ENCODE peak calls at places on chromosomes 7 and 10, in nine cellular contexts. P is CD8-positive, alpha-beta T cell; D is mammary epithelial cell; H is right cardiac atrium; B is IMR-90; M is uterus; F is A673; L is HCT116; X is substantia nigra. Y is an unnamed sample.
A peak's percentile ranks its signal among the peaks of the same experiment; 100 is the strongest.

GRCh38 chr10:89114846-89115625 is 92.1 kb downstream of the CH25H start:
- DNase-seq in P (no peak), L (no peak), M (no peak), X (no peak), F (no peak), H (no peak), B (no peak), D (no peak), Y (no peak)

GRCh38 chr7:157409149-157409752 is 72.4 kb downstream of the DNAJB6 start:
- DNase-seq in F (peak; percentile 49), P (no peak), D (no peak), L (no peak), X (no peak), B (no peak), H (peak; percentile 27), M (no peak), Y (no peak)

GRCh38 chr10:78058562-78058961 is 24.9 kb downstream of the RPS24 start:
- DNase-seq in D (no peak), L (no peak), F (no peak), B (no peak), X (no peak), H (no peak), M (no peak), P (no peak), Y (no peak)

GRCh38 chr10:79942261-79943185 is 6.4 kb downstream of the SFTPD start:
- DNase-seq in L (no peak), B (no peak), X (no peak), P (no peak), M (no peak), D (no peak), H (no peak), F (no peak), Y (no peak)

GRCh38 chr10:43282881-43283280 is 16.0 kb upstream of the RASGEF1A start:
- DNase-seq in X (no peak), M (no peak), F (peak; percentile 42), H (no peak), B (no peak), L (no peak), D (peak; percentile 33), P (no peak), Y (no peak)

GRCh38 chr10:61400524-61400923 is 52.7 kb downstream of the TMEM26 start:
- DNase-seq in H (no peak), F (no peak), B (no peak), L (no peak), P (no peak), X (no peak), D (no peak), M (no peak), Y (no peak)

GRCh38 chr10:42836771-42837468 is 54.3 kb downstream of the BMS1 start:
- DNase-seq in P (no peak), X (no peak), H (no peak), D (peak; percentile 32), F (peak; percentile 24), M (no peak), B (peak; percentile 17), L (no peak), Y (no peak)

GRCh38 chr7:30690011-30690410 is 7.8 kb upstream of the CRHR2 start:
- DNase-seq in B (no peak), L (no peak), F (no peak), X (no peak), P (no peak), M (no peak), H (no peak), D (no peak), Y (no peak)

GRCh38 chr10:23412223-23412622 is 26.7 kb upstream of the OTUD1 start:
- DNase-seq in B (peak; percentile 48), H (no peak), F (peak; percentile 26), L (no peak), P (no peak), M (no peak), D (peak; percentile 28), X (no peak), Y (no peak)

GRCh38 chr7:142445019-142445686 is 187.3 kb upstream of the PRSS58 start:
- DNase-seq in F (peak; percentile 13), H (no peak), L (peak; percentile 12), M (no peak), X (no peak), B (no peak), D (no peak), P (no peak), Y (peak; percentile 32)

GRCh38 chr7:33093266-33093665 is 15.9 kb downstream of the RP9 start:
- DNase-seq in H (no peak), P (no peak), M (no peak), D (no peak), F (no peak), X (no peak), L (no peak), B (no peak), Y (no peak)

GRCh38 chr7:45923290-45923689 is 2.2 kb upstream of the IGFBP3 start:
- DNase-seq in X (peak; percentile 57), B (peak; percentile 72), D (peak; percentile 58), M (peak; percentile 84), L (no peak), P (no peak), H (peak; percentile 92), F (peak; percentile 72), Y (peak; percentile 24)

GRCh38 chr10:80662429-80663211 is 124.9 kb downstream of the SH2D4B start:
- DNase-seq in H (peak; percentile 91), B (peak; percentile 71), D (peak; percentile 65), F (peak; percentile 88), M (peak; percentile 80), P (peak; percentile 45), X (peak; percentile 75), L (peak; percentile 61), Y (peak; percentile 56)

GRCh38 chr10:88472540-88472939 is 110.6 kb downstream of the RNLS start:
- DNase-seq in X (no peak), L (no peak), D (peak; percentile 42), M (no peak), P (no peak), F (no peak), B (peak; percentile 19), H (no peak), Y (no peak)

DNA sequence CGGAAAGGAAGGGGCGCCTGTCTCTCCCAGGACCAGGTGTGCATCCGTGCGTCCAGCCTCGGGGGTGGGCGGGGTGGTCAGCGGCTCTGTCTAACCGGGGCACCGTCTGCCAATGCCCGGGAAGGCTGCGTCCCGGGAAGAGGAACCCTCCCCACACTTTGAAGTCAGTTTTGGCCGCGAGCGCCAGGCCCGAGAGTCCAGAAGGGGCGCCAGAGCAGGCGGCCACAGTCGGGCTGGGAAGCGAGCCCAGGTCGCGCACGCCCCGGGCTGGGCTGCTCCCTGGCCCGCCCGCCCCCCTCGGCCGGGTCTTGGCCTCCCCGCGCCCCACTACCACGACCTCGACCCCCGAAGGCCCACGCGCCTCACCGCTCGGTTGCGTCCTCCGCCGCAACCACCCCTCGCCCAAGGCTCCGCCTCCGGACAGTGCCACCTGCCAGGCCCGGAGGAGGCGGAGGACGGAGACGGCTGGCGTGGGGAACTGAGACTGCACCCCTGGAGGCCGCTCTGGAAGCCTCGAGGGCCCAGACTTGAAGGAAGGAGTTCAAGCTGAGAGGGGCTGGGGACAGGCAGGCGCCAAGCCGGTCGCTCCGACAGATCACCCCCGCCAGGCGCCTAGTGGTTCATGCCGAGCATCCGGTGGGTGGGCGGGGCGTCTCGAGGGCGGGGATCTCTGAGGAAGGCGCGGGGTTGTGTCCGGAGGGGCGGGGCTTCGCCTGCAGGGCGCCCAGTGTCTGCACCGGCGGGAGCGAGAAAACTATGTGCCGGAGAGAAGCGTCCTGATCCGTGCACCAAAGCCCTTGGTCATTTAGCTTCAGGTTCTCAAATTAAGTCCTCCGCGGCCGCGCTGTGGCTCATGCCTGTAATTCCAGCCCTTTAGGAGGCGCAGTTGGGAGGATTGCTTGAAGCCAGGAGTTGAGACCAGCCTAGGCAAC is at the start of gene BRAT1:
- DNase-seq in X (peak; percentile 94), P (peak; percentile 90), D (peak; percentile 88), F (peak; percentile 97), M (peak; percentile 95), L (peak; percentile 89), H (peak; percentile 99), B (peak; percentile 90), Y (peak; percentile 95)
- H3K27ac ChIP-seq in X (peak within 1 kb of the TSS; percentile 100), P (peak within 1 kb of the TSS; percentile 98), D (peak within 1 kb of the TSS; percentile 97), F (peak within 1 kb of the TSS; percentile 100), M (peak within 1 kb of the TSS; percentile 98), L (peak within 1 kb of the TSS; percentile 100), H (peak within 1 kb of the TSS; percentile 96), B (peak within 1 kb of the TSS; percentile 99), Y (peak within 1 kb of the TSS; percentile 88)

GRCh38 chr10:119737827-119738226 is 12.0 kb downstream of the INPP5F start:
- DNase-seq in L (peak; percentile 86), B (peak; percentile 88), P (no peak), H (no peak), X (no peak), D (peak; percentile 84), M (no peak), F (peak; percentile 95), Y (no peak)
- H3K27ac ChIP-seq in L (peak overlapping the region; percentile 53), B (peak overlapping the region; percentile 13), P (no peak overlapping the region), H (no peak overlapping the region), X (no peak overlapping the region), D (peak overlapping the region; percentile 79), M (peak overlapping the region; percentile 74), F (peak overlapping the region; percentile 76), Y (no peak overlapping the region)

GRCh38 chr10:11208908-11209809 is 191.5 kb downstream of the CELF2 start:
- DNase-seq in P (no peak), X (no peak), D (no peak), B (no peak), H (no peak), M (no peak), L (no peak), F (no peak), Y (no peak)

GRCh38 chr10:11210211-11210922 is 192.7 kb downstream of the CELF2 start:
- DNase-seq in H (peak; percentile 49), D (no peak), B (no peak), F (no peak), P (no peak), X (no peak), L (no peak), M (no peak), Y (no peak)

GRCh38 chr10:11208243-11208642 is 190.6 kb downstream of the CELF2 start:
- DNase-seq in B (no peak), X (no peak), F (no peak), D (no peak), H (no peak), M (no peak), L (no peak), P (no peak), Y (no peak)

GRCh38 chr10:11207276-11207809 is 189.7 kb downstream of the CELF2 start:
- DNase-seq in D (no peak), B (no peak), M (no peak), P (no peak), X (no peak), L (no peak), F (peak; percentile 10), H (no peak), Y (no peak)

DNA sequence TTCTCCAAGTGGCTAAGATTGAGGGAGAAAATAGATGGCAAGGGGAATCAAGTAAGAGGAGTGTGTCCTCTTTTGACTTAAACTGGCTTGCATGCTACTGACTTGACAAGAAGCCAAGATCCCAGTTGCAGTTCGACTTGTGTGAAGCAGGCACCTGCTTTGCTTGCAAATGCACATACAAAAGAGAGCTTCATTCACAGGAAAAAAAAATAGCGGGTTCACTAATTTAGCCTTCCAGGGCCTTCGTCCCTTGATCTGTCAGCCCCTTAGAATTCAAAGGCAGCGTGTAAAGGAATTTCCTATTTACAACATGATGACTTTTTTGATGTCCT is 192.1 kb downstream of the CELF2 start:
- DNase-seq in B (no peak), H (no peak), X (peak; percentile 26), L (no peak), F (no peak), P (no peak), M (no peak), D (no peak), Y (no peak)
- H3K27ac ChIP-seq in B (no peak overlapping the region), H (no peak overlapping the region), X (no peak overlapping the region), L (no peak overlapping the region), F (no peak overlapping the region), P (peak overlapping the region; percentile 7), M (peak overlapping the region; percentile 53), D (no peak overlapping the region), Y (peak overlapping the region; percentile 60)

GRCh38 chr7:138166681-138167080 is 90.4 kb downstream of the AKR1D1 start:
- DNase-seq in M (no peak), P (no peak), D (no peak), H (no peak), X (no peak), L (no peak), F (peak; percentile 35), B (no peak), Y (no peak)
- H3K27ac ChIP-seq in M (no peak overlapping the region), P (no peak overlapping the region), D (no peak overlapping the region), H (no peak overlapping the region), X (no peak overlapping the region), L (no peak overlapping the region), F (no peak overlapping the region), B (no peak overlapping the region), Y (no peak overlapping the region)

Y was measured in CD4-positive, alpha-beta T cell.